ENCODE peak calls at places on chromosomes 12 and 14, in seven cellular contexts. One of them, this sample, is unnamed.

GRCh38 chr12:89167986-89168385 is 184.3 kb downstream of the DUSP6 start:
- DNase-seq in nephron progenitor cell: no peak
- DNase-seq in stimulated activated CD4-positive, alpha-beta T cell treated with anti-CD3 and anti-CD28 coated beads, Interleukin-12 subunit alpha, Interleukin-12 subunit beta, amount 100 ng/mL, for 48 hours: no peak
- DNase-seq in ACHN: no peak
- DNase-seq in NCI-H1092 treated with DMSO at 0.1 percent for 48 hours: no peak
- DNase-seq in amniotic epithelial cell: no peak
- DNase-seq in transverse colon: no peak
- DNase-seq in this sample: no peak

GRCh38 chr12:108821407-108822397 is 35.7 kb downstream of the SSH1 start:
- DNase-seq in NCI-H1092 treated with DMSO at 0.1 percent for 48 hours: no peak
- DNase-seq in amniotic epithelial cell: peak; percentile 69
- DNase-seq in ACHN: peak; percentile 28
- DNase-seq in transverse colon: no peak
- DNase-seq in stimulated activated CD4-positive, alpha-beta T cell treated with anti-CD3 and anti-CD28 coated beads, Interleukin-12 subunit alpha, Interleukin-12 subunit beta, amount 100 ng/mL, for 48 hours: peak; percentile 14
- DNase-seq in nephron progenitor cell: no peak
- DNase-seq in this sample: peak; percentile 20

GRCh38 chr12:2266666-2267623 is 214.2 kb downstream of the CACNA1C start:
- DNase-seq in amniotic epithelial cell: peak; percentile 64
- DNase-seq in NCI-H1092 treated with DMSO at 0.1 percent for 48 hours: no peak
- DNase-seq in ACHN: peak; percentile 53
- DNase-seq in transverse colon: peak; percentile 34
- DNase-seq in stimulated activated CD4-positive, alpha-beta T cell treated with anti-CD3 and anti-CD28 coated beads, Interleukin-12 subunit alpha, Interleukin-12 subunit beta, amount 100 ng/mL, for 48 hours: no peak
- DNase-seq in nephron progenitor cell: no peak
- DNase-seq in this sample: no peak

GRCh38 chr14:100901391-100902183 is 1.9 kb downstream of the RTL1 start:
- DNase-seq in amniotic epithelial cell: no peak
- DNase-seq in nephron progenitor cell: no peak
- DNase-seq in transverse colon: no peak
- DNase-seq in NCI-H1092 treated with DMSO at 0.1 percent for 48 hours: no peak
- DNase-seq in ACHN: no peak
- DNase-seq in stimulated activated CD4-positive, alpha-beta T cell treated with anti-CD3 and anti-CD28 coated beads, Interleukin-12 subunit alpha, Interleukin-12 subunit beta, amount 100 ng/mL, for 48 hours: no peak
- DNase-seq in this sample: no peak

GRCh38 chr14:36418937-36419336 is 98.5 kb upstream of the MBIP start:
- DNase-seq in nephron progenitor cell: no peak
- DNase-seq in transverse colon: no peak
- DNase-seq in amniotic epithelial cell: no peak
- DNase-seq in ACHN: no peak
- DNase-seq in stimulated activated CD4-positive, alpha-beta T cell treated with anti-CD3 and anti-CD28 coated beads, Interleukin-12 subunit alpha, Interleukin-12 subunit beta, amount 100 ng/mL, for 48 hours: no peak
- DNase-seq in NCI-H1092 treated with DMSO at 0.1 percent for 48 hours: no peak
- DNase-seq in this sample: no peak

GRCh38 chr14:99124482-99125104 is 147.4 kb downstream of the BCL11B start:
- DNase-seq in amniotic epithelial cell: no peak
- DNase-seq in NCI-H1092 treated with DMSO at 0.1 percent for 48 hours: no peak
- DNase-seq in transverse colon: no peak
- DNase-seq in nephron progenitor cell: no peak
- DNase-seq in ACHN: no peak
- DNase-seq in stimulated activated CD4-positive, alpha-beta T cell treated with anti-CD3 and anti-CD28 coated beads, Interleukin-12 subunit alpha, Interleukin-12 subunit beta, amount 100 ng/mL, for 48 hours: no peak
- DNase-seq in this sample: no peak

GRCh38 chr12:8784464-8784863 is 38.0 kb upstream of the A2ML1 start:
- DNase-seq in NCI-H1092 treated with DMSO at 0.1 percent for 48 hours: no peak
- DNase-seq in amniotic epithelial cell: no peak
- DNase-seq in stimulated activated CD4-positive, alpha-beta T cell treated with anti-CD3 and anti-CD28 coated beads, Interleukin-12 subunit alpha, Interleukin-12 subunit beta, amount 100 ng/mL, for 48 hours: no peak
- DNase-seq in ACHN: no peak
- DNase-seq in transverse colon: no peak
- DNase-seq in nephron progenitor cell: no peak
- DNase-seq in this sample: no peak

GRCh38 chr12:68479832-68480291 is 130.8 kb upstream of the RAP1B start:
- DNase-seq in amniotic epithelial cell: peak; percentile 6
- DNase-seq in stimulated activated CD4-positive, alpha-beta T cell treated with anti-CD3 and anti-CD28 coated beads, Interleukin-12 subunit alpha, Interleukin-12 subunit beta, amount 100 ng/mL, for 48 hours: no peak
- DNase-seq in ACHN: no peak
- DNase-seq in NCI-H1092 treated with DMSO at 0.1 percent for 48 hours: no peak
- DNase-seq in nephron progenitor cell: no peak
- DNase-seq in transverse colon: no peak
- DNase-seq in this sample: no peak

GRCh38 chr14:71319646-71320045 is 412.4 kb downstream of the PCNX1 start:
- DNase-seq in NCI-H1092 treated with DMSO at 0.1 percent for 48 hours: no peak
- DNase-seq in stimulated activated CD4-positive, alpha-beta T cell treated with anti-CD3 and anti-CD28 coated beads, Interleukin-12 subunit alpha, Interleukin-12 subunit beta, amount 100 ng/mL, for 48 hours: no peak
- DNase-seq in transverse colon: no peak
- DNase-seq in nephron progenitor cell: peak; percentile 4
- DNase-seq in amniotic epithelial cell: no peak
- DNase-seq in ACHN: peak; percentile 7
- DNase-seq in this sample: no peak

GRCh38 chr12:42887657-42888056 is 298.1 kb upstream of the PRICKLE1 start:
- DNase-seq in transverse colon: no peak
- DNase-seq in stimulated activated CD4-positive, alpha-beta T cell treated with anti-CD3 and anti-CD28 coated beads, Interleukin-12 subunit alpha, Interleukin-12 subunit beta, amount 100 ng/mL, for 48 hours: no peak
- DNase-seq in ACHN: no peak
- DNase-seq in nephron progenitor cell: no peak
- DNase-seq in NCI-H1092 treated with DMSO at 0.1 percent for 48 hours: no peak
- DNase-seq in amniotic epithelial cell: peak; percentile 8
- DNase-seq in this sample: no peak

GRCh38 chr14:68794130-68794855 is 1.4 kb upstream of the ZFP36L1 start:
- DNase-seq in ACHN: peak; percentile 74
- DNase-seq in nephron progenitor cell: peak; percentile 54
- DNase-seq in NCI-H1092 treated with DMSO at 0.1 percent for 48 hours: no peak
- DNase-seq in amniotic epithelial cell: peak; percentile 96
- DNase-seq in transverse colon: peak; percentile 85
- DNase-seq in stimulated activated CD4-positive, alpha-beta T cell treated with anti-CD3 and anti-CD28 coated beads, Interleukin-12 subunit alpha, Interleukin-12 subunit beta, amount 100 ng/mL, for 48 hours: peak; percentile 76
- DNase-seq in this sample: peak; percentile 63

GRCh38 chr14:50320279-50320678 is 8.2 kb downstream of the DMAC2L start:
- DNase-seq in ACHN: no peak
- DNase-seq in NCI-H1092 treated with DMSO at 0.1 percent for 48 hours: no peak
- DNase-seq in transverse colon: no peak
- DNase-seq in amniotic epithelial cell: peak; percentile 75
- DNase-seq in stimulated activated CD4-positive, alpha-beta T cell treated with anti-CD3 and anti-CD28 coated beads, Interleukin-12 subunit alpha, Interleukin-12 subunit beta, amount 100 ng/mL, for 48 hours: no peak
- DNase-seq in nephron progenitor cell: no peak
- DNase-seq in this sample: no peak

GRCh38 chr12:65464930-65465329 is 186.4 kb downstream of the MSRB3 start:
- DNase-seq in amniotic epithelial cell: peak; percentile 84
- DNase-seq in nephron progenitor cell: no peak
- DNase-seq in stimulated activated CD4-positive, alpha-beta T cell treated with anti-CD3 and anti-CD28 coated beads, Interleukin-12 subunit alpha, Interleukin-12 subunit beta, amount 100 ng/mL, for 48 hours: no peak
- DNase-seq in NCI-H1092 treated with DMSO at 0.1 percent for 48 hours: no peak
- DNase-seq in ACHN: peak; percentile 26
- DNase-seq in transverse colon: peak; percentile 8
- DNase-seq in this sample: no peak

GRCh38 chr12:2944401-2945047 is 14.7 kb upstream of the TEAD4 start:
- DNase-seq in transverse colon: peak; percentile 63
- DNase-seq in stimulated activated CD4-positive, alpha-beta T cell treated with anti-CD3 and anti-CD28 coated beads, Interleukin-12 subunit alpha, Interleukin-12 subunit beta, amount 100 ng/mL, for 48 hours: peak; percentile 34
- DNase-seq in amniotic epithelial cell: peak; percentile 18
- DNase-seq in ACHN: peak; percentile 74
- DNase-seq in nephron progenitor cell: peak; percentile 64
- DNase-seq in NCI-H1092 treated with DMSO at 0.1 percent for 48 hours: peak; percentile 64
- DNase-seq in this sample: peak; percentile 84

GRCh38 chr12:47754881-47755280 is 3.8 kb downstream of the RAPGEF3 start:
- DNase-seq in nephron progenitor cell: no peak
- DNase-seq in amniotic epithelial cell: no peak
- DNase-seq in NCI-H1092 treated with DMSO at 0.1 percent for 48 hours: peak; percentile 64
- DNase-seq in ACHN: no peak
- DNase-seq in transverse colon: peak; percentile 90
- DNase-seq in stimulated activated CD4-positive, alpha-beta T cell treated with anti-CD3 and anti-CD28 coated beads, Interleukin-12 subunit alpha, Interleukin-12 subunit beta, amount 100 ng/mL, for 48 hours: no peak
- DNase-seq in this sample: peak; percentile 85

GRCh38 chr12:4450551-4451112 is 5.0 kb upstream of the FGF6 start:
- DNase-seq in amniotic epithelial cell: no peak
- DNase-seq in nephron progenitor cell: no peak
- DNase-seq in transverse colon: no peak
- DNase-seq in NCI-H1092 treated with DMSO at 0.1 percent for 48 hours: no peak
- DNase-seq in stimulated activated CD4-positive, alpha-beta T cell treated with anti-CD3 and anti-CD28 coated beads, Interleukin-12 subunit alpha, Interleukin-12 subunit beta, amount 100 ng/mL, for 48 hours: no peak
- DNase-seq in ACHN: no peak
- DNase-seq in this sample: no peak

GRCh38 chr12:122999196-122999946 is 18.9 kb downstream of the ARL6IP4 start:
- DNase-seq in amniotic epithelial cell: no peak
- DNase-seq in nephron progenitor cell: no peak
- DNase-seq in ACHN: no peak
- DNase-seq in stimulated activated CD4-positive, alpha-beta T cell treated with anti-CD3 and anti-CD28 coated beads, Interleukin-12 subunit alpha, Interleukin-12 subunit beta, amount 100 ng/mL, for 48 hours: no peak
- DNase-seq in NCI-H1092 treated with DMSO at 0.1 percent for 48 hours: no peak
- DNase-seq in transverse colon: no peak
- DNase-seq in this sample: no peak

GRCh38 chr14:103696466-103697071 is 18.7 kb downstream of the XRCC3 start:
- DNase-seq in transverse colon: peak; percentile 23
- DNase-seq in nephron progenitor cell: peak; percentile 29
- DNase-seq in stimulated activated CD4-positive, alpha-beta T cell treated with anti-CD3 and anti-CD28 coated beads, Interleukin-12 subunit alpha, Interleukin-12 subunit beta, amount 100 ng/mL, for 48 hours: no peak
- DNase-seq in NCI-H1092 treated with DMSO at 0.1 percent for 48 hours: peak; percentile 39
- DNase-seq in ACHN: no peak
- DNase-seq in amniotic epithelial cell: peak; percentile 65
- DNase-seq in this sample: no peak

GRCh38 chr12:29614926-29615325 is 117.4 kb upstream of the OVCH1 start:
- DNase-seq in stimulated activated CD4-positive, alpha-beta T cell treated with anti-CD3 and anti-CD28 coated beads, Interleukin-12 subunit alpha, Interleukin-12 subunit beta, amount 100 ng/mL, for 48 hours: no peak
- DNase-seq in nephron progenitor cell: no peak
- DNase-seq in amniotic epithelial cell: no peak
- DNase-seq in ACHN: no peak
- DNase-seq in transverse colon: no peak
- DNase-seq in NCI-H1092 treated with DMSO at 0.1 percent for 48 hours: no peak
- DNase-seq in this sample: no peak

GRCh38 chr12:54154708-54155316 is 34.0 kb downstream of the SMUG1 start:
- DNase-seq in NCI-H1092 treated with DMSO at 0.1 percent for 48 hours: no peak
- DNase-seq in ACHN: no peak
- DNase-seq in stimulated activated CD4-positive, alpha-beta T cell treated with anti-CD3 and anti-CD28 coated beads, Interleukin-12 subunit alpha, Interleukin-12 subunit beta, amount 100 ng/mL, for 48 hours: no peak
- DNase-seq in transverse colon: no peak
- DNase-seq in nephron progenitor cell: no peak
- DNase-seq in amniotic epithelial cell: no peak
- DNase-seq in this sample: no peak

GRCh38 chr12:16417058-16417457 is 69.6 kb downstream of the MGST1 start:
- DNase-seq in transverse colon: no peak
- DNase-seq in ACHN: no peak
- DNase-seq in NCI-H1092 treated with DMSO at 0.1 percent for 48 hours: no peak
- DNase-seq in nephron progenitor cell: no peak
- DNase-seq in stimulated activated CD4-positive, alpha-beta T cell treated with anti-CD3 and anti-CD28 coated beads, Interleukin-12 subunit alpha, Interleukin-12 subunit beta, amount 100 ng/mL, for 48 hours: no peak
- DNase-seq in amniotic epithelial cell: no peak
- DNase-seq in this sample: no peak

GRCh38 chr14:67418368-67419174 is 6.6 kb upstream of the PLEK2 start:
- DNase-seq in transverse colon: peak; percentile 79
- DNase-seq in nephron progenitor cell: no peak
- DNase-seq in ACHN: no peak
- DNase-seq in NCI-H1092 treated with DMSO at 0.1 percent for 48 hours: no peak
- DNase-seq in amniotic epithelial cell: peak; percentile 31
- DNase-seq in stimulated activated CD4-positive, alpha-beta T cell treated with anti-CD3 and anti-CD28 coated beads, Interleukin-12 subunit alpha, Interleukin-12 subunit beta, amount 100 ng/mL, for 48 hours: no peak
- DNase-seq in this sample: peak; percentile 58

GRCh38 chr14:35412281-35413057 is 7.9 kb upstream of the NFKBIA start:
- DNase-seq in transverse colon: no peak
- DNase-seq in nephron progenitor cell: no peak
- DNase-seq in NCI-H1092 treated with DMSO at 0.1 percent for 48 hours: no peak
- DNase-seq in ACHN: no peak
- DNase-seq in stimulated activated CD4-positive, alpha-beta T cell treated with anti-CD3 and anti-CD28 coated beads, Interleukin-12 subunit alpha, Interleukin-12 subunit beta, amount 100 ng/mL, for 48 hours: no peak
- DNase-seq in amniotic epithelial cell: no peak
- DNase-seq in this sample: no peak

GRCh38 chr14:70257526-70257925 is 68.8 kb upstream of the SLC8A3 start:
- DNase-seq in amniotic epithelial cell: no peak
- DNase-seq in nephron progenitor cell: no peak
- DNase-seq in ACHN: peak; percentile 7
- DNase-seq in stimulated activated CD4-positive, alpha-beta T cell treated with anti-CD3 and anti-CD28 coated beads, Interleukin-12 subunit alpha, Interleukin-12 subunit beta, amount 100 ng/mL, for 48 hours: no peak
- DNase-seq in NCI-H1092 treated with DMSO at 0.1 percent for 48 hours: no peak
- DNase-seq in transverse colon: peak; percentile 21
- DNase-seq in this sample: peak; percentile 68

GRCh38 chr14:91187271-91187670 is 57.2 kb downstream of the GPR68 start:
- DNase-seq in stimulated activated CD4-positive, alpha-beta T cell treated with anti-CD3 and anti-CD28 coated beads, Interleukin-12 subunit alpha, Interleukin-12 subunit beta, amount 100 ng/mL, for 48 hours: no peak
- DNase-seq in ACHN: no peak
- DNase-seq in NCI-H1092 treated with DMSO at 0.1 percent for 48 hours: no peak
- DNase-seq in transverse colon: no peak
- DNase-seq in nephron progenitor cell: no peak
- DNase-seq in amniotic epithelial cell: no peak
- DNase-seq in this sample: no peak

GRCh38 chr14:93960108-93960475 is 16.3 kb downstream of the ASB2 start:
- DNase-seq in stimulated activated CD4-positive, alpha-beta T cell treated with anti-CD3 and anti-CD28 coated beads, Interleukin-12 subunit alpha, Interleukin-12 subunit beta, amount 100 ng/mL, for 48 hours: no peak
- DNase-seq in transverse colon: no peak
- DNase-seq in amniotic epithelial cell: no peak
- DNase-seq in ACHN: no peak
- DNase-seq in nephron progenitor cell: no peak
- DNase-seq in NCI-H1092 treated with DMSO at 0.1 percent for 48 hours: no peak
- DNase-seq in this sample: no peak

GRCh38 chr12:128779901-128780300 is 43.9 kb downstream of the SLC15A4 start:
- DNase-seq in stimulated activated CD4-positive, alpha-beta T cell treated with anti-CD3 and anti-CD28 coated beads, Interleukin-12 subunit alpha, Interleukin-12 subunit beta, amount 100 ng/mL, for 48 hours: no peak
- DNase-seq in transverse colon: no peak
- DNase-seq in nephron progenitor cell: no peak
- DNase-seq in ACHN: no peak
- DNase-seq in amniotic epithelial cell: no peak
- DNase-seq in NCI-H1092 treated with DMSO at 0.1 percent for 48 hours: no peak
- DNase-seq in this sample: no peak

GRCh38 chr14:28744126-28744525 is 22.5 kb upstream of the FOXG1 start:
- DNase-seq in ACHN: no peak
- DNase-seq in amniotic epithelial cell: peak; percentile 62
- DNase-seq in nephron progenitor cell: no peak
- DNase-seq in stimulated activated CD4-positive, alpha-beta T cell treated with anti-CD3 and anti-CD28 coated beads, Interleukin-12 subunit alpha, Interleukin-12 subunit beta, amount 100 ng/mL, for 48 hours: no peak
- DNase-seq in NCI-H1092 treated with DMSO at 0.1 percent for 48 hours: no peak
- DNase-seq in transverse colon: no peak
- DNase-seq in this sample: no peak

GRCh38 chr14:103016071-103016470 is 41.3 kb downstream of the CDC42BPB start:
- DNase-seq in transverse colon: no peak
- DNase-seq in stimulated activated CD4-positive, alpha-beta T cell treated with anti-CD3 and anti-CD28 coated beads, Interleukin-12 subunit alpha, Interleukin-12 subunit beta, amount 100 ng/mL, for 48 hours: no peak
- DNase-seq in amniotic epithelial cell: no peak
- DNase-seq in nephron progenitor cell: no peak
- DNase-seq in NCI-H1092 treated with DMSO at 0.1 percent for 48 hours: no peak
- DNase-seq in ACHN: no peak
- DNase-seq in this sample: no peak

GRCh38 chr14:91249841-91250616 is 5.5 kb upstream of the GPR68 start:
- DNase-seq in NCI-H1092 treated with DMSO at 0.1 percent for 48 hours: peak; percentile 98
- DNase-seq in amniotic epithelial cell: peak; percentile 20
- DNase-seq in ACHN: no peak
- DNase-seq in transverse colon: peak; percentile 46
- DNase-seq in stimulated activated CD4-positive, alpha-beta T cell treated with anti-CD3 and anti-CD28 coated beads, Interleukin-12 subunit alpha, Interleukin-12 subunit beta, amount 100 ng/mL, for 48 hours: no peak
- DNase-seq in nephron progenitor cell: peak; percentile 48
- DNase-seq in this sample: peak; percentile 77

GRCh38 chr12:7498832-7499231 is 4.7 kb downstream of the CD163 start:
- DNase-seq in stimulated activated CD4-positive, alpha-beta T cell treated with anti-CD3 and anti-CD28 coated beads, Interleukin-12 subunit alpha, Interleukin-12 subunit beta, amount 100 ng/mL, for 48 hours: no peak
- DNase-seq in amniotic epithelial cell: peak; percentile 68
- DNase-seq in transverse colon: no peak
- DNase-seq in ACHN: no peak
- DNase-seq in NCI-H1092 treated with DMSO at 0.1 percent for 48 hours: no peak
- DNase-seq in nephron progenitor cell: no peak
- DNase-seq in this sample: no peak

GRCh38 chr14:21781543-21781942 is 107.9 kb upstream of the OR4E1 start:
- DNase-seq in stimulated activated CD4-positive, alpha-beta T cell treated with anti-CD3 and anti-CD28 coated beads, Interleukin-12 subunit alpha, Interleukin-12 subunit beta, amount 100 ng/mL, for 48 hours: no peak
- DNase-seq in ACHN: no peak
- DNase-seq in nephron progenitor cell: no peak
- DNase-seq in transverse colon: no peak
- DNase-seq in NCI-H1092 treated with DMSO at 0.1 percent for 48 hours: no peak
- DNase-seq in amniotic epithelial cell: no peak
- DNase-seq in this sample: no peak

GRCh38 chr12:109675411-109675810 is 38.2 kb upstream of the FAM222A start:
- DNase-seq in nephron progenitor cell: no peak
- DNase-seq in NCI-H1092 treated with DMSO at 0.1 percent for 48 hours: no peak
- DNase-seq in stimulated activated CD4-positive, alpha-beta T cell treated with anti-CD3 and anti-CD28 coated beads, Interleukin-12 subunit alpha, Interleukin-12 subunit beta, amount 100 ng/mL, for 48 hours: no peak
- DNase-seq in ACHN: no peak
- DNase-seq in transverse colon: no peak
- DNase-seq in amniotic epithelial cell: no peak
- DNase-seq in this sample: no peak

GRCh38 chr12:118360785-118361404 is 11.8 kb downstream of the TAOK3 start:
- DNase-seq in transverse colon: no peak
- DNase-seq in nephron progenitor cell: no peak
- DNase-seq in NCI-H1092 treated with DMSO at 0.1 percent for 48 hours: no peak
- DNase-seq in amniotic epithelial cell: peak; percentile 55
- DNase-seq in stimulated activated CD4-positive, alpha-beta T cell treated with anti-CD3 and anti-CD28 coated beads, Interleukin-12 subunit alpha, Interleukin-12 subunit beta, amount 100 ng/mL, for 48 hours: no peak
- DNase-seq in ACHN: peak; percentile 54
- DNase-seq in this sample: no peak

GRCh38 chr12:106106129-106106566 is 32.6 kb downstream of the NUAK1 start:
- DNase-seq in NCI-H1092 treated with DMSO at 0.1 percent for 48 hours: peak; percentile 80
- DNase-seq in ACHN: no peak
- DNase-seq in transverse colon: no peak
- DNase-seq in amniotic epithelial cell: peak; percentile 89
- DNase-seq in nephron progenitor cell: no peak
- DNase-seq in stimulated activated CD4-positive, alpha-beta T cell treated with anti-CD3 and anti-CD28 coated beads, Interleukin-12 subunit alpha, Interleukin-12 subunit beta, amount 100 ng/mL, for 48 hours: no peak
- DNase-seq in this sample: no peak